ENCODE peak calls at places on chromosomes 16 and 17, in five cellular contexts. I, N, R, C and S are unnamed samples.

GRCh38 chr16:5024632-5025031 is 9.1 kb downstream of the NAGPA start:
- DNase-seq in I (peak; percentile 58), N (no peak), R (no peak), C (no peak), S (peak; percentile 42)

GRCh38 chr16:85611205-85611454 is 2.0 kb upstream of the GSE1 start:
- DNase-seq in I (no peak), N (no peak), R (no peak), C (no peak), S (no peak)

GRCh38 chr16:67088551-67088950 is 21.2 kb upstream of the PHAF1 start:
- DNase-seq in I (no peak), N (no peak), R (no peak), C (no peak), S (no peak)

GRCh38 chr17:55005520-55005919 is 37.0 kb downstream of the STXBP4 start:
- DNase-seq in I (peak; percentile 54), N (no peak), R (peak; percentile 15), C (no peak), S (no peak)

GRCh38 chr17:41581366-41582060 is 5.2 kb downstream of the KRT14 start:
- DNase-seq in I (no peak), N (no peak), R (no peak), C (no peak), S (no peak)

GRCh38 chr17:2174471-2175293 is 119.8 kb downstream of the HIC1 start:
- DNase-seq in I (no peak), N (peak; percentile 71), R (no peak), C (no peak), S (no peak)

GRCh38 chr16:30858111-30858495 is 35.8 kb downstream of the BCL7C start:
- DNase-seq in I (no peak), N (no peak), R (no peak), C (no peak), S (no peak)

GRCh38 chr16:85662036-85662812 is 26.5 kb downstream of the GINS2 start:
- DNase-seq in I (no peak), N (no peak), R (no peak), C (no peak), S (no peak)

GRCh38 chr17:17900615-17901520 is 64.1 kb upstream of the SREBF1 start:
- DNase-seq in I (peak; percentile 88), N (peak; percentile 90), R (no peak), C (no peak), S (peak; percentile 52)